ENCODE peak calls at places on chromosome 4, in five cellular contexts. L, V, X, Z and S are unnamed samples.

GRCh38 chr4:154982187-154983047 is 201.3 kb downstream of the RBM46 start:
- DNase-seq in Z (no peak), X (peak), V (peak), L (peak), S (peak)

GRCh38 chr4:158938462-158939044 is 164.3 kb upstream of the RAPGEF2 start:
- DNase-seq in Z (no peak), X (no peak), L (no peak), V (no peak), S (no peak)

GRCh38 chr4:133513891-133514290 is 364.8 kb downstream of the PCDH10 start:
- DNase-seq in Z (no peak), V (no peak), X (no peak), L (no peak), S (no peak)

GRCh38 chr4:106063009-106063408 is 167.7 kb downstream of the NPNT start:
- DNase-seq in Z (no peak), V (no peak), L (no peak), X (no peak), S (no peak)

GRCh38 chr4:10571896-10572295 is 112.7 kb downstream of the CLNK start:
- DNase-seq in X (no peak), V (no peak), L (no peak), Z (no peak), S (no peak)

GRCh38 chr4:156188596-156188995 is 234.9 kb upstream of the CTSO start:
- DNase-seq in Z (no peak), L (no peak), V (no peak), X (no peak), S (no peak)

GRCh38 chr4:158941321-158941720 is 161.6 kb upstream of the RAPGEF2 start:
- DNase-seq in Z (no peak), X (no peak), L (no peak), V (no peak), S (no peak)

GRCh38 chr4:56731857-56732256 is 50.8 kb upstream of the HOPX start:
- DNase-seq in Z (no peak), X (no peak), V (peak), L (no peak), S (no peak)

GRCh38 chr4:169841776-169842175 is 84.0 kb upstream of the HPF1 start:
- DNase-seq in Z (no peak), L (no peak), V (no peak), X (no peak), S (no peak)

GRCh38 chr4:162650166-162650565 is 486.4 kb upstream of the FSTL5 start:
- DNase-seq in L (no peak), Z (no peak), V (no peak), X (no peak), S (no peak)

GRCh38 chr4:153224474-153224873 is 20.2 kb downstream of the TRIM2 start:
- DNase-seq in X (no peak), V (no peak), L (no peak), Z (no peak), S (no peak)

GRCh38 chr4:158870282-158871049 is 101.6 kb downstream of the FNIP2 start:
- DNase-seq in V (no peak), Z (no peak), L (peak), X (peak), S (peak)

GRCh38 chr4:1033840-1034551 is 22.6 kb downstream of the FGFRL1 start:
- DNase-seq in L (no peak), V (no peak), Z (no peak), X (no peak), S (no peak)

GRCh38 chr4:189202182-189202868 is 738.3 kb upstream of the FRG1 start:
- DNase-seq in L (peak), Z (peak), X (peak), V (peak), S (peak)

GRCh38 chr4:1533501-1534064 is 127.3 kb upstream of the NKX1-1 start:
- DNase-seq in L (peak), Z (no peak), V (no peak), X (no peak), S (no peak)

GRCh38 chr4:73984736-73985527 is 3.1 kb downstream of the PPBP start:
- DNase-seq in Z (no peak), L (no peak), X (no peak), V (no peak), S (no peak)

GRCh38 chr4:166363198-166363597 is 490.2 kb downstream of the TLL1 start:
- DNase-seq in X (no peak), Z (no peak), V (no peak), L (no peak), S (no peak)

GRCh38 chr4:94841864-94842221 is 84.1 kb downstream of the BMPR1B start:
- DNase-seq in X (no peak), Z (no peak), V (no peak), L (no peak), S (no peak)

GRCh38 chr4:102734591-102735385 is 26.0 kb downstream of the MANBA start:
- DNase-seq in L (no peak), V (no peak), Z (no peak), X (no peak), S (no peak)

GRCh38 chr4:29566371-29566770 is 1153.8 kb upstream of the PCDH7 start:
- DNase-seq in V (no peak), L (no peak), Z (no peak), X (no peak), S (no peak)

GRCh38 chr4:108342325-108342986 is 173.7 kb upstream of the LEF1 start:
- DNase-seq in X (no peak), L (no peak), Z (no peak), V (no peak), S (no peak)

GRCh38 chr4:10200869-10201268 is 84.3 kb upstream of the WDR1 start:
- DNase-seq in V (no peak), L (no peak), Z (no peak), X (no peak), S (no peak)

GRCh38 chr4:150801833-150802232 is 213.3 kb downstream of the LRBA start:
- DNase-seq in X (no peak), L (no peak), V (no peak), Z (no peak), S (no peak)

GRCh38 chr4:150794706-150795105 is 212.8 kb downstream of the MAB21L2 start:
- DNase-seq in L (no peak), V (no peak), X (no peak), Z (no peak), S (no peak)

GRCh38 chr4:150799207-150799606 is 215.9 kb downstream of the LRBA start:
- DNase-seq in X (no peak), L (no peak), V (no peak), Z (no peak), S (no peak)
- TF ChIP-seq CTCF in X (no peak), L (no peak), V (no peak), Z (no peak), S (peak)

GRCh38 chr4:76306882-76307669 is 543 bp downstream of the STBD1 start:
- DNase-seq in V (peak), L (peak), X (peak), Z (peak), S (peak)
- TF ChIP-seq CTCF in V (no peak), L (peak), X (no peak), Z (peak), S (peak)

GRCh38 chr4:39648213-39648612 is 9.5 kb upstream of the SMIM14 start:
- DNase-seq in V (no peak), L (no peak), Z (no peak), X (no peak), S (no peak)

GRCh38 chr4:39649639-39650265 is 11.1 kb upstream of the SMIM14 start:
- DNase-seq in Z (no peak), X (no peak), V (no peak), L (no peak), S (no peak)

GRCh38 chr4:39642885-39643550 is 4.4 kb upstream of the SMIM14 start:
- DNase-seq in V (no peak), L (no peak), X (no peak), Z (no peak), S (no peak)

DNA sequence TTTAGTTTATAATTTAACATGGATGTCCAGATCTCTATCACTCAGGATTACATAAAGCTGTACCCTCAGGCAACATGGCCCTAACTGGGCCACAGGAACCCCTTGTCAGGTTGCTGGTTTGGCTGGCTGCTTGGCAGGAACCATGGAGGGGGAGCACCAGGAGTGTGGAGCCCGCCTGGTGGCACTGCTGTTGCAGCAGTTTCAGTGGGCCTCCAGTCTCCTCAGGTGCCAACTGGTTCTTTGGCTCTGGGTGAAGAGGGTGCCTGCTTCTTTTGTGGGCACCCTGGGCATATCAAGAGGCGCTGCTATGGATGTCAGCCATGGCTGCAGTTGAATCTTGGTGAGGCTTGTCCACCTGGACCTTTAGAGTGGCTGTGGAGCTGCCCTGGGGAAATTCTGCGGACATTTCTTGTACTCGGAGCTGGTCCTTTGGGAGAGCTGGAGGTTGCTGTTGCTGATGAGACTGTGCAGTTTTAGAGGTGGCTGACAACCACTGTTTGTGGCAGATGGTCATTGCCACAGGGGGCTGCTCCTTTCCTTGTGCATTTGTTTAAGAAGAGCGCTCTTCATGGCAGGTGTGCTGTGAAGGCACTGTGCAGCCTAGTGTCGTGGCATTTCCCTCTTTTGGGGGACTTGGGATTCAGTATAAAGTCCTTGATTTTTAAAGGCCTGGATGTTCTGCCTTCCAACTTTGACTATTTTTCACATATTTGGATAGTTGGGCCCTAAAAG is 10.3 kb upstream of the SMIM14 start:
- DNase-seq in X (no peak), L (no peak), Z (no peak), V (no peak), S (peak)
- TF ChIP-seq CTCF in X (no peak), L (no peak), Z (no peak), V (no peak), S (no peak)

GRCh38 chr4:26132858-26133257 is 188.0 kb upstream of the RBPJ start:
- DNase-seq in L (no peak), X (peak), V (no peak), Z (no peak), S (no peak)
- TF ChIP-seq CTCF in L (no peak), X (no peak), V (no peak), Z (no peak), S (no peak)

GRCh38 chr4:48877827-48878535 is 28.6 kb downstream of the OCIAD2 start:
- DNase-seq in L (no peak), V (no peak), Z (no peak), X (no peak), S (no peak)
- TF ChIP-seq CTCF in L (no peak), V (no peak), Z (no peak), X (no peak), S (no peak)

GRCh38 chr4:185304944-185305690 is 90.6 kb downstream of the LRP2BP start:
- DNase-seq in V (peak), Z (no peak), L (no peak), X (peak), S (peak)
- TF ChIP-seq CTCF in V (no peak), Z (no peak), L (peak), X (no peak), S (peak)

GRCh38 chr4:110480031-110480549 is 4.1 kb downstream of the ENPEP start:
- DNase-seq in Z (no peak), V (no peak), X (no peak), L (no peak), S (no peak)
- TF ChIP-seq CTCF in Z (no peak), V (no peak), X (no peak), L (no peak), S (no peak)